ENCODE peak calls at places on chromosomes 3 and 15, in eight cellular contexts. One of them, this sample, is unnamed.

GRCh38 chr15:98787936-98788757 is 139.8 kb downstream of the IGF1R start:
- DNase-seq in pancreas: no peak
- DNase-seq in neural progenitor cell: peak; percentile 55
- DNase-seq in mammary epithelial cell: no peak
- DNase-seq in CD4-positive, alpha-beta T cell: no peak
- DNase-seq in heart right ventricle: no peak
- DNase-seq in cardiac muscle cell: no peak
- DNase-seq in right cardiac atrium: no peak
- DNase-seq in this sample: no peak

GRCh38 chr15:59539799-59540198 is 71.8 kb upstream of the GCNT3 start:
- DNase-seq in pancreas: no peak
- DNase-seq in neural progenitor cell: no peak
- DNase-seq in mammary epithelial cell: no peak
- DNase-seq in CD4-positive, alpha-beta T cell: no peak
- DNase-seq in heart right ventricle: no peak
- DNase-seq in cardiac muscle cell: no peak
- DNase-seq in right cardiac atrium: no peak
- DNase-seq in this sample: no peak

GRCh38 chr3:15064299-15064834 is 748 bp downstream of the MRPS25 start:
- DNase-seq in pancreas: no peak
- DNase-seq in neural progenitor cell: peak; percentile 18
- DNase-seq in mammary epithelial cell: peak; percentile 28
- DNase-seq in CD4-positive, alpha-beta T cell: no peak
- DNase-seq in heart right ventricle: no peak
- DNase-seq in cardiac muscle cell: no peak
- DNase-seq in right cardiac atrium: peak; percentile 60
- DNase-seq in this sample: no peak

GRCh38 chr3:147521646-147522045 is 112.5 kb downstream of the ZIC1 start:
- DNase-seq in pancreas: no peak
- DNase-seq in neural progenitor cell: no peak
- DNase-seq in mammary epithelial cell: no peak
- DNase-seq in CD4-positive, alpha-beta T cell: no peak
- DNase-seq in heart right ventricle: no peak
- DNase-seq in cardiac muscle cell: no peak
- DNase-seq in right cardiac atrium: no peak
- DNase-seq in this sample: no peak

GRCh38 chr3:59408047-59408624 is 358.3 kb upstream of the CFAP20DC start:
- DNase-seq in pancreas: no peak
- DNase-seq in neural progenitor cell: no peak
- DNase-seq in mammary epithelial cell: no peak
- DNase-seq in CD4-positive, alpha-beta T cell: no peak
- DNase-seq in heart right ventricle: no peak
- DNase-seq in cardiac muscle cell: no peak
- DNase-seq in right cardiac atrium: no peak
- DNase-seq in this sample: no peak

GRCh38 chr3:8967553-8967952 is 4.3 kb upstream of the RAD18 start:
- DNase-seq in pancreas: no peak
- DNase-seq in neural progenitor cell: no peak
- DNase-seq in mammary epithelial cell: no peak
- DNase-seq in CD4-positive, alpha-beta T cell: no peak
- DNase-seq in heart right ventricle: no peak
- DNase-seq in cardiac muscle cell: no peak
- DNase-seq in right cardiac atrium: no peak
- DNase-seq in this sample: no peak

GRCh38 chr15:66883322-66883911 is 181.4 kb downstream of the SMAD6 start:
- DNase-seq in pancreas: peak; percentile 84
- DNase-seq in neural progenitor cell: peak; percentile 68
- DNase-seq in mammary epithelial cell: peak; percentile 99
- DNase-seq in CD4-positive, alpha-beta T cell: no peak
- DNase-seq in heart right ventricle: peak; percentile 86
- DNase-seq in cardiac muscle cell: peak; percentile 83
- DNase-seq in right cardiac atrium: peak; percentile 95
- DNase-seq in this sample: peak; percentile 58

GRCh38 chr3:13896473-13897154 is 16.7 kb upstream of the WNT7A start:
- DNase-seq in pancreas: no peak
- DNase-seq in neural progenitor cell: peak; percentile 88
- DNase-seq in mammary epithelial cell: peak; percentile 72
- DNase-seq in CD4-positive, alpha-beta T cell: peak; percentile 34
- DNase-seq in heart right ventricle: no peak
- DNase-seq in cardiac muscle cell: peak; percentile 86
- DNase-seq in right cardiac atrium: no peak
- DNase-seq in this sample: no peak

GRCh38 chr3:71304684-71305083 is 278.8 kb downstream of the FOXP1 start:
- DNase-seq in pancreas: no peak
- DNase-seq in neural progenitor cell: no peak
- DNase-seq in mammary epithelial cell: peak; percentile 16
- DNase-seq in CD4-positive, alpha-beta T cell: no peak
- DNase-seq in heart right ventricle: no peak
- DNase-seq in cardiac muscle cell: peak; percentile 58
- DNase-seq in right cardiac atrium: no peak
- DNase-seq in this sample: no peak

GRCh38 chr3:66904816-66905543 is 93.1 kb upstream of the KBTBD8 start:
- DNase-seq in pancreas: no peak
- DNase-seq in neural progenitor cell: no peak
- DNase-seq in mammary epithelial cell: no peak
- DNase-seq in CD4-positive, alpha-beta T cell: no peak
- DNase-seq in heart right ventricle: no peak
- DNase-seq in cardiac muscle cell: peak; percentile 30
- DNase-seq in right cardiac atrium: no peak
- DNase-seq in this sample: no peak

GRCh38 chr3:66808891-66809578 is 189.1 kb upstream of the KBTBD8 start:
- DNase-seq in pancreas: peak; percentile 46
- DNase-seq in neural progenitor cell: no peak
- DNase-seq in mammary epithelial cell: no peak
- DNase-seq in CD4-positive, alpha-beta T cell: no peak
- DNase-seq in heart right ventricle: no peak
- DNase-seq in cardiac muscle cell: no peak
- DNase-seq in right cardiac atrium: no peak
- DNase-seq in this sample: no peak

GRCh38 chr15:39459538-39459937 is 121.3 kb upstream of the THBS1 start:
- DNase-seq in pancreas: no peak
- DNase-seq in neural progenitor cell: no peak
- DNase-seq in mammary epithelial cell: no peak
- DNase-seq in CD4-positive, alpha-beta T cell: no peak
- DNase-seq in heart right ventricle: no peak
- DNase-seq in cardiac muscle cell: no peak
- DNase-seq in right cardiac atrium: no peak
- DNase-seq in this sample: no peak

GRCh38 chr15:99909914-99910313 is 176.7 kb upstream of the LYSMD4 start:
- DNase-seq in pancreas: no peak
- DNase-seq in neural progenitor cell: peak; percentile 35
- DNase-seq in mammary epithelial cell: no peak
- DNase-seq in CD4-positive, alpha-beta T cell: no peak
- DNase-seq in heart right ventricle: no peak
- DNase-seq in cardiac muscle cell: peak; percentile 75
- DNase-seq in right cardiac atrium: peak; percentile 46
- DNase-seq in this sample: no peak

GRCh38 chr3:185082149-185082548 is 70.7 kb downstream of the C3orf70 start:
- DNase-seq in pancreas: no peak
- DNase-seq in neural progenitor cell: no peak
- DNase-seq in mammary epithelial cell: no peak
- DNase-seq in CD4-positive, alpha-beta T cell: no peak
- DNase-seq in heart right ventricle: no peak
- DNase-seq in cardiac muscle cell: no peak
- DNase-seq in right cardiac atrium: no peak
- DNase-seq in this sample: no peak

GRCh38 chr3:130700541-130700940 is 46.1 kb downstream of the PIK3R4 start:
- DNase-seq in pancreas: peak; percentile 34
- DNase-seq in neural progenitor cell: no peak
- DNase-seq in mammary epithelial cell: peak; percentile 12
- DNase-seq in CD4-positive, alpha-beta T cell: no peak
- DNase-seq in heart right ventricle: no peak
- DNase-seq in cardiac muscle cell: no peak
- DNase-seq in right cardiac atrium: peak; percentile 31
- DNase-seq in this sample: no peak

GRCh38 chr3:127524300-127524896 is 66.1 kb downstream of the TPRA1 start:
- DNase-seq in pancreas: no peak
- DNase-seq in neural progenitor cell: peak; percentile 56
- DNase-seq in mammary epithelial cell: no peak
- DNase-seq in CD4-positive, alpha-beta T cell: no peak
- DNase-seq in heart right ventricle: no peak
- DNase-seq in cardiac muscle cell: no peak
- DNase-seq in right cardiac atrium: no peak
- DNase-seq in this sample: peak; percentile 48

GRCh38 chr15:81493246-81493645 is 119.2 kb upstream of the TMC3 start:
- DNase-seq in pancreas: no peak
- DNase-seq in neural progenitor cell: no peak
- DNase-seq in mammary epithelial cell: no peak
- DNase-seq in CD4-positive, alpha-beta T cell: no peak
- DNase-seq in heart right ventricle: no peak
- DNase-seq in cardiac muscle cell: no peak
- DNase-seq in right cardiac atrium: no peak
- DNase-seq in this sample: no peak

GRCh38 chr15:65824031-65824743 is 32.1 kb upstream of the DENND4A start:
- DNase-seq in pancreas: peak; percentile 37
- DNase-seq in neural progenitor cell: peak; percentile 67
- DNase-seq in mammary epithelial cell: peak; percentile 59
- DNase-seq in CD4-positive, alpha-beta T cell: no peak
- DNase-seq in heart right ventricle: no peak
- DNase-seq in cardiac muscle cell: peak; percentile 67
- DNase-seq in right cardiac atrium: no peak
- DNase-seq in this sample: peak; percentile 68

GRCh38 chr3:50245831-50246516 is 10.0 kb downstream of the GNAI2 start:
- DNase-seq in pancreas: peak; percentile 93
- DNase-seq in neural progenitor cell: peak; percentile 96
- DNase-seq in mammary epithelial cell: no peak
- DNase-seq in CD4-positive, alpha-beta T cell: peak; percentile 96
- DNase-seq in heart right ventricle: peak; percentile 93
- DNase-seq in cardiac muscle cell: peak; percentile 94
- DNase-seq in right cardiac atrium: peak; percentile 96
- DNase-seq in this sample: peak; percentile 38

GRCh38 chr15:78056714-78057269 is 20.7 kb downstream of the TBC1D2B start:
- DNase-seq in pancreas: no peak
- DNase-seq in neural progenitor cell: no peak
- DNase-seq in mammary epithelial cell: peak; percentile 51
- DNase-seq in CD4-positive, alpha-beta T cell: no peak
- DNase-seq in heart right ventricle: no peak
- DNase-seq in cardiac muscle cell: no peak
- DNase-seq in right cardiac atrium: no peak
- DNase-seq in this sample: no peak

GRCh38 chr15:78054971-78055370 is 22.5 kb downstream of the TBC1D2B start:
- DNase-seq in pancreas: no peak
- DNase-seq in neural progenitor cell: no peak
- DNase-seq in mammary epithelial cell: no peak
- DNase-seq in CD4-positive, alpha-beta T cell: no peak
- DNase-seq in heart right ventricle: no peak
- DNase-seq in cardiac muscle cell: no peak
- DNase-seq in right cardiac atrium: no peak
- DNase-seq in this sample: no peak

GRCh38 chr15:78057803-78058202 is 19.7 kb downstream of the TBC1D2B start:
- DNase-seq in pancreas: no peak
- DNase-seq in neural progenitor cell: no peak
- DNase-seq in mammary epithelial cell: no peak
- DNase-seq in CD4-positive, alpha-beta T cell: no peak
- DNase-seq in heart right ventricle: no peak
- DNase-seq in cardiac muscle cell: no peak
- DNase-seq in right cardiac atrium: no peak
- DNase-seq in this sample: no peak

GRCh38 chr15:78054518-78054917 is 23.0 kb downstream of the TBC1D2B start:
- DNase-seq in pancreas: no peak
- DNase-seq in neural progenitor cell: no peak
- DNase-seq in mammary epithelial cell: no peak
- DNase-seq in CD4-positive, alpha-beta T cell: no peak
- DNase-seq in heart right ventricle: no peak
- DNase-seq in cardiac muscle cell: no peak
- DNase-seq in right cardiac atrium: no peak
- DNase-seq in this sample: no peak

GRCh38 chr15:78055923-78056713 is 21.4 kb downstream of the TBC1D2B start:
- DNase-seq in pancreas: no peak
- DNase-seq in neural progenitor cell: peak; percentile 65
- DNase-seq in mammary epithelial cell: peak; percentile 30
- DNase-seq in CD4-positive, alpha-beta T cell: no peak
- DNase-seq in heart right ventricle: peak; percentile 41
- DNase-seq in cardiac muscle cell: no peak
- DNase-seq in right cardiac atrium: peak; percentile 69
- DNase-seq in this sample: no peak
- H3K27ac ChIP-seq in pancreas: peak overlapping the region; percentile 84
- H3K27ac ChIP-seq in neural progenitor cell: peak overlapping the region; percentile 41
- H3K27ac ChIP-seq in mammary epithelial cell: peak overlapping the region; percentile 53
- H3K27ac ChIP-seq in CD4-positive, alpha-beta T cell: peak overlapping the region; percentile 58
- H3K27ac ChIP-seq in heart right ventricle: peak overlapping the region; percentile 42
- H3K27ac ChIP-seq in cardiac muscle cell: no peak overlapping the region
- H3K27ac ChIP-seq in right cardiac atrium: peak overlapping the region; percentile 22
- H3K27ac ChIP-seq in this sample: no peak overlapping the region

DNA sequence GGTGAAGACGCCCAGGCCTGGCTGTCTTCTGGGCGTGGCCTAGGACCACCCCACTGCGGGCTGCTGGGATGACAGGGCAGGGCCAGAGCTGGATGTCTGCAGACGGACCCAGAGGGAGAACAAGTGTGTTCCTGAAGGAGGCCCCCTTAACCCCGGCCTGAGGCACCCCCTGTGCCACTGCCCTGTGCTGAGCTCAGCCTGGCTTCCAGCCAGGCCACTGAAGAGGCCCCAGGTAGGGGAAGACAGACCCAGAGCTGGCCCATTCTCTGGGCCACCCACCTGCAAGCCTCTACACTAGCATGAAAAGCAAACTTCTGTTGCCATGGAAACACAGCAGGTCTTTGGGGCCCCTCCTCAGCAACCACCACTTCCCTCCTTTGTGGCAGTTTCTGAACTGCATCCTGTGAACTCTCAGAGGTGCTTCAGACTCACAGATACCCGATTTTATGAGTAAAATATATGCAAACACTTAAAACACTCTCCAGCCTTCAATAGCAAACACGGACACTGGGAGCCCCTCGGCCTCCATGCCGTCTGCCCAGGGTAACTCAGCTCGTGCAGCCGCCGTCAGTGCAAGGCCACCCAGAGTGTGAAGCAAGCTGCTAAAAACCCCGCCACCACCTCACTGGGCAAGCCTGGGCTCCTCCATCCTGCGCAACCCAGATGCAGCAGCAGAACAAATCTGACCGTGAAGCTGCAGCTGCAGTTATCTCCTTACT is 42.5 kb downstream of the CMTM6 start:
- DNase-seq in pancreas: no peak
- DNase-seq in neural progenitor cell: peak; percentile 90
- DNase-seq in mammary epithelial cell: no peak
- DNase-seq in CD4-positive, alpha-beta T cell: peak; percentile 69
- DNase-seq in heart right ventricle: no peak
- DNase-seq in cardiac muscle cell: no peak
- DNase-seq in right cardiac atrium: no peak
- DNase-seq in this sample: no peak
- H3K27ac ChIP-seq in pancreas: no peak overlapping the region
- H3K27ac ChIP-seq in neural progenitor cell: no peak overlapping the region
- H3K27ac ChIP-seq in mammary epithelial cell: no peak overlapping the region
- H3K27ac ChIP-seq in CD4-positive, alpha-beta T cell: peak overlapping the region; percentile 90
- H3K27ac ChIP-seq in heart right ventricle: no peak overlapping the region
- H3K27ac ChIP-seq in cardiac muscle cell: no peak overlapping the region
- H3K27ac ChIP-seq in right cardiac atrium: no peak overlapping the region
- H3K27ac ChIP-seq in this sample: no peak overlapping the region

GRCh38 chr15:44101944-44102343 is 93.1 kb downstream of the FRMD5 start:
- DNase-seq in pancreas: no peak
- DNase-seq in neural progenitor cell: no peak
- DNase-seq in mammary epithelial cell: peak; percentile 78
- DNase-seq in CD4-positive, alpha-beta T cell: no peak
- DNase-seq in heart right ventricle: no peak
- DNase-seq in cardiac muscle cell: peak; percentile 34
- DNase-seq in right cardiac atrium: no peak
- DNase-seq in this sample: no peak
- H3K27ac ChIP-seq in pancreas: no peak overlapping the region
- H3K27ac ChIP-seq in neural progenitor cell: no peak overlapping the region
- H3K27ac ChIP-seq in mammary epithelial cell: peak overlapping the region; percentile 96
- H3K27ac ChIP-seq in CD4-positive, alpha-beta T cell: no peak overlapping the region
- H3K27ac ChIP-seq in heart right ventricle: no peak overlapping the region
- H3K27ac ChIP-seq in cardiac muscle cell: peak overlapping the region; percentile 4
- H3K27ac ChIP-seq in right cardiac atrium: no peak overlapping the region
- H3K27ac ChIP-seq in this sample: peak overlapping the region; percentile 91

GRCh38 chr3:146153429-146153828 is 7.6 kb downstream of the PLOD2 start:
- DNase-seq in pancreas: no peak
- DNase-seq in neural progenitor cell: no peak
- DNase-seq in mammary epithelial cell: no peak
- DNase-seq in CD4-positive, alpha-beta T cell: no peak
- DNase-seq in heart right ventricle: no peak
- DNase-seq in cardiac muscle cell: no peak
- DNase-seq in right cardiac atrium: no peak
- DNase-seq in this sample: no peak
- H3K27ac ChIP-seq in pancreas: peak overlapping the region; percentile 48
- H3K27ac ChIP-seq in neural progenitor cell: no peak overlapping the region
- H3K27ac ChIP-seq in mammary epithelial cell: no peak overlapping the region
- H3K27ac ChIP-seq in CD4-positive, alpha-beta T cell: no peak overlapping the region
- H3K27ac ChIP-seq in heart right ventricle: no peak overlapping the region
- H3K27ac ChIP-seq in cardiac muscle cell: peak overlapping the region; percentile 82
- H3K27ac ChIP-seq in right cardiac atrium: peak overlapping the region; percentile 23
- H3K27ac ChIP-seq in this sample: no peak overlapping the region